ENCODE peak calls at places on chromosomes 3 and 15, in ten cellular contexts. C, L, S, H, I, Q, Y, G, P and J are unnamed samples.

GRCh38 chr15:60118146-60118545 is 114.0 kb downstream of the FOXB1 start:
- DNase-seq in L (no peak), S (no peak), I (no peak), P (no peak), Q (peak), Y (no peak), G (no peak), H (peak), C (no peak), J (no peak)

GRCh38 chr3:42066516-42067181 is 24.5 kb upstream of the TRAK1 start:
- DNase-seq in L (no peak), C (no peak), Y (peak), P (no peak), Q (no peak), I (no peak), H (no peak), S (no peak), G (no peak), J (peak)

GRCh38 chr15:67101981-67102929 is 36.9 kb downstream of the SMAD3 start:
- DNase-seq in H (no peak), Y (peak), S (peak), L (no peak), P (no peak), I (no peak), Q (no peak), C (peak), G (no peak), J (peak)

GRCh38 chr3:124879395-124879723 is 7.8 kb downstream of the ITGB5 start:
- DNase-seq in S (no peak), H (no peak), L (no peak), I (no peak), G (no peak), P (no peak), C (no peak), Q (no peak), Y (no peak), J (no peak)

GRCh38 chr3:125594581-125595011 is 701 bp downstream of the OSBPL11 start:
- DNase-seq in Q (no peak), S (no peak), Y (peak), C (no peak), L (peak), P (peak), I (no peak), G (no peak), H (peak), J (no peak)

GRCh38 chr3:171108066-171108465 is 81.5 kb upstream of the SLC2A2 start:
- DNase-seq in H (no peak), C (no peak), P (no peak), S (peak), Y (peak), Q (no peak), L (no peak), G (no peak), I (no peak), J (no peak)

GRCh38 chr3:44885618-44886017 is 11.2 kb downstream of the TGM4 start:
- DNase-seq in H (peak), Y (peak), C (no peak), S (peak), Q (no peak), L (no peak), P (no peak), G (no peak), I (peak), J (peak)

GRCh38 chr3:48684480-48685143 is 1.1 kb downstream of the NCKIPSD start:
- DNase-seq in C (no peak), S (no peak), L (peak), H (no peak), Y (peak), P (no peak), G (peak), Q (no peak), I (no peak), J (no peak)

GRCh38 chr3:10941972-10942371 is 50.6 kb upstream of the SLC6A1 start:
- DNase-seq in G (no peak), C (no peak), Q (no peak), L (no peak), S (peak), H (peak), Y (no peak), I (no peak), P (peak), J (no peak)

GRCh38 chr15:19987389-19988048 is 554.1 kb downstream of the GOLGA6L6 start:
- DNase-seq in Y (no peak), H (peak), Q (no peak), C (no peak), L (no peak), S (no peak), G (no peak), P (no peak), I (no peak), J (no peak)

GRCh38 chr15:47339800-47340575 is 377.3 kb upstream of the SEMA6D start:
- DNase-seq in Q (no peak), I (no peak), C (no peak), Y (peak), S (no peak), G (no peak), P (no peak), H (peak), L (peak), J (no peak)

GRCh38 chr3:188091746-188092145 is 62.2 kb upstream of the LPP start:
- DNase-seq in H (no peak), Y (no peak), S (no peak), C (no peak), L (no peak), G (no peak), Q (no peak), P (no peak), I (no peak), J (no peak)

GRCh38 chr15:68691667-68692066 is 112.9 kb downstream of the CORO2B start:
- DNase-seq in G (no peak), S (peak), Q (peak), Y (no peak), P (no peak), I (no peak), C (no peak), L (no peak), H (peak), J (no peak)

GRCh38 chr3:16048435-16049318 is 125.8 kb upstream of the GALNT15 start:
- DNase-seq in L (peak), Y (peak), H (peak), S (peak), G (no peak), I (no peak), P (peak), Q (no peak), C (no peak), J (peak)

GRCh38 chr3:125644036-125645025 is 49.0 kb upstream of the OSBPL11 start:
- DNase-seq in C (no peak), P (no peak), I (no peak), Q (no peak), Y (peak), S (no peak), L (no peak), H (no peak), G (peak), J (no peak)

GRCh38 chr3:89184151-89184550 is 76.7 kb downstream of the EPHA3 start:
- DNase-seq in Y (no peak), G (no peak), P (no peak), L (no peak), H (no peak), C (no peak), S (no peak), Q (peak), I (no peak), J (no peak)

GRCh38 chr3:67654099-67654831 is at the start of gene SUCLG2:
- DNase-seq in Y (peak), I (peak), C (peak), S (peak), H (peak), G (peak), Q (peak), L (peak), P (peak), J (peak)